ENCODE peak calls at places on chromosomes 3 and 15, in six cellular contexts. V is bronchial epithelial cell; I is neural progenitor cell; P is effector CD4-positive, alpha-beta T cell; S is activated CD4-positive, alpha-beta T cell treated with anti-CD3 and anti-CD28 coated beads, Interleukin-2, amount 50 U/mL, for 1 hour; M is psoas muscle. Y is an unnamed sample.

GRCh38 chr3:42600958-42601675 is 631 bp downstream of the NKTR start:
- DNase-seq in M (peak), V (peak), S (no peak), P (peak), I (peak), Y (peak)

GRCh38 chr3:57696861-57697321 is 4.0 kb upstream of the DENND6A start:
- DNase-seq in V (peak), S (no peak), P (no peak), I (no peak), M (peak), Y (no peak)

GRCh38 chr3:195148553-195148952 is 122.4 kb downstream of the XXYLT1 start:
- DNase-seq in P (no peak), M (no peak), S (no peak), I (no peak), V (no peak), Y (no peak)

GRCh38 chr15:59292393-59292792 is 80.3 kb downstream of the MYO1E start:
- DNase-seq in P (no peak), V (no peak), S (no peak), I (peak), M (no peak), Y (no peak)

GRCh38 chr15:79475312-79475711 is 43.2 kb downstream of the MINAR1 start:
- DNase-seq in M (no peak), I (no peak), P (no peak), V (peak), S (no peak), Y (no peak)

GRCh38 chr3:184388936-184389230 is 9.0 kb downstream of the CHRD start:
- DNase-seq in S (no peak), V (no peak), I (no peak), P (no peak), M (no peak), Y (no peak)

GRCh38 chr15:56734013-56734625 is 810 bp upstream of the ZNF280D start:
- DNase-seq in M (no peak), V (peak), P (no peak), I (no peak), S (no peak), Y (no peak)

GRCh38 chr15:80588801-80589200 is 106.3 kb upstream of the ABHD17C start:
- DNase-seq in S (no peak), V (peak), M (no peak), P (no peak), I (no peak), Y (no peak)

GRCh38 chr3:134892317-134892716 is 97.3 kb downstream of the EPHB1 start:
- DNase-seq in S (no peak), I (no peak), M (no peak), P (no peak), V (no peak), Y (no peak)

GRCh38 chr3:21795863-21796392 is 44.9 kb upstream of the ZNF385D start:
- DNase-seq in P (no peak), M (no peak), I (no peak), V (peak), S (no peak), Y (no peak)

GRCh38 chr3:50375200-50375931 is 16.0 kb upstream of the TMEM115 start:
- DNase-seq in S (no peak), M (no peak), I (peak), V (no peak), P (no peak), Y (no peak)

GRCh38 chr15:51917493-51917892 is 54.1 kb downstream of the LEO1 start:
- DNase-seq in P (no peak), S (no peak), I (peak), M (no peak), V (peak), Y (no peak)

GRCh38 chr15:81785679-81786078 is 260.1 kb downstream of the MEX3B start:
- DNase-seq in M (no peak), I (no peak), S (no peak), P (no peak), V (no peak), Y (no peak)

GRCh38 chr15:76060098-76060989 is 559 bp downstream of the TMEM266 start:
- DNase-seq in V (no peak), P (no peak), M (no peak), I (no peak), S (peak), Y (no peak)

GRCh38 chr15:39595621-39596221 is 14.8 kb downstream of the THBS1 start:
- DNase-seq in S (no peak), P (no peak), V (peak), I (no peak), M (no peak), Y (no peak)

GRCh38 chr3:11335056-11335608 is 62.9 kb downstream of the ATG7 start:
- DNase-seq in V (peak), P (peak), I (peak), M (no peak), S (no peak), Y (no peak)

GRCh38 chr15:74785716-74786032 is 3.8 kb downstream of the CSK start:
- DNase-seq in M (no peak), I (no peak), P (no peak), V (no peak), S (no peak), Y (no peak)

GRCh38 chr3:189824629-189825312 is 193.6 kb downstream of the TP63 start:
- DNase-seq in M (no peak), I (no peak), P (no peak), V (peak), S (no peak), Y (no peak)

GRCh38 chr15:96411056-96412031 is 80.8 kb downstream of the NR2F2 start:
- DNase-seq in S (no peak), I (no peak), M (no peak), V (no peak), P (no peak), Y (no peak)

GRCh38 chr15:69679623-69680228 is 227.1 kb downstream of the RPLP1 start:
- DNase-seq in V (no peak), P (no peak), M (no peak), S (no peak), I (no peak), Y (no peak)

GRCh38 chr3:47128110-47128509 is 35.8 kb downstream of the SETD2 start:
- DNase-seq in M (no peak), P (no peak), V (peak), S (no peak), I (no peak), Y (no peak)

GRCh38 chr3:46372492-46373359 is 2.0 kb downstream of the CCR5 start:
- DNase-seq in I (peak), V (peak), S (no peak), P (no peak), M (no peak), Y (no peak)

GRCh38 chr3:136350557-136350956 is 100.4 kb downstream of the PCCB start:
- DNase-seq in I (no peak), M (no peak), S (no peak), P (no peak), V (peak), Y (no peak)

GRCh38 chr3:4845882-4846281 is 133.4 kb upstream of the BHLHE40 start:
- DNase-seq in I (no peak), V (no peak), P (no peak), M (no peak), S (no peak), Y (no peak)